ENCODE peak calls at places on chromosomes 5 and 9, in ten cellular contexts. V is cardiac muscle cell; M is esophagus squamous epithelium; E is stomach; O is uterus; Y is transverse colon; W is prostate gland; X is CD4-positive, alpha-beta T cell; S is A549; B is heart right ventricle. J is an unnamed sample. For H3K9me3, the result is how much of the 10 kb centered on the place peaks cover.

GRCh38 chr5:119340597-119341218 is 15.1 kb upstream of the TNFAIP8 start:
- DNase-seq in V (no peak), M (no peak), E (no peak), O (no peak), Y (peak), W (no peak), X (peak), S (no peak), B (no peak), J (no peak)

GRCh38 chr5:138930371-138931097 is 55.4 kb upstream of the LRRTM2 start:
- DNase-seq in V (no peak), M (no peak), E (peak), O (no peak), Y (no peak), W (no peak), X (no peak), S (no peak), B (no peak), J (no peak)

GRCh38 chr9:112176410-112177010 is 1.4 kb upstream of the SUSD1 start:
- DNase-seq in V (no peak), M (no peak), E (no peak), O (no peak), Y (peak), W (no peak), X (peak), S (peak), B (no peak), J (peak)

GRCh38 chr5:139458580-139459407 is 3.7 kb downstream of the ECSCR start:
- DNase-seq in V (no peak), M (no peak), E (peak), O (no peak), Y (peak), W (no peak), X (peak), S (no peak), B (no peak), J (no peak)

GRCh38 chr5:88140396-88140862 is 128.2 kb downstream of the TMEM161B start:
- DNase-seq in V (peak), M (no peak), E (peak), O (peak), Y (no peak), W (peak), X (no peak), S (no peak), B (no peak), J (no peak)

GRCh38 chr9:13278023-13278367 is 1.5 kb downstream of the MPDZ start:
- DNase-seq in V (no peak), M (no peak), E (no peak), O (no peak), Y (no peak), W (no peak), X (no peak), S (no peak), B (no peak), J (no peak)

GRCh38 chr9:78756813-78757510 is 460.0 kb downstream of the PSAT1 start:
- DNase-seq in V (no peak), M (no peak), E (no peak), O (no peak), Y (no peak), W (no peak), X (no peak), S (no peak), B (no peak), J (no peak)

GRCh38 chr5:139212484-139212883 is 14.3 kb upstream of the SIL1 start:
- DNase-seq in V (no peak), M (no peak), E (no peak), O (no peak), Y (no peak), W (no peak), X (no peak), S (no peak), B (no peak), J (no peak)

GRCh38 chr9:18338042-18338441 is 135.9 kb upstream of the ADAMTSL1 start:
- DNase-seq in V (no peak), M (no peak), E (no peak), O (no peak), Y (no peak), W (no peak), X (no peak), S (no peak), B (no peak), J (no peak)

GRCh38 chr5:137487600-137487999 is 11.5 kb downstream of the SPOCK1 start:
- DNase-seq in V (no peak), M (no peak), E (no peak), O (no peak), Y (no peak), W (no peak), X (no peak), S (no peak), B (no peak), J (no peak)

GRCh38 chr5:133321833-133322420 is 270.1 kb downstream of the HSPA4 start:
- DNase-seq in V (no peak), M (no peak), E (no peak), O (no peak), Y (no peak), W (no peak), X (no peak), S (no peak), B (no peak), J (no peak)

GRCh38 chr5:115571441-115571878 is 26.9 kb upstream of the FEM1C start:
- DNase-seq in V (no peak), M (no peak), E (peak), O (no peak), Y (no peak), W (peak), X (no peak), S (no peak), B (peak), J (no peak)

GRCh38 chr5:177592905-177593304 is 902 bp downstream of the TMED9 start:
- DNase-seq in V (no peak), M (no peak), E (no peak), O (no peak), Y (no peak), W (no peak), X (no peak), S (no peak), B (no peak), J (no peak)

GRCh38 chr5:53970510-53970909 is 339.9 kb downstream of the ARL15 start:
- DNase-seq in V (no peak), M (no peak), E (no peak), O (no peak), Y (no peak), W (no peak), X (no peak), S (no peak), B (no peak), J (no peak)

GRCh38 chr5:104635216-104635615 is 1072.6 kb upstream of the NUDT12 start:
- DNase-seq in V (no peak), M (no peak), E (no peak), O (no peak), Y (no peak), W (no peak), X (no peak), S (peak), B (no peak), J (no peak)

GRCh38 chr5:107359033-107359915 is 311.5 kb downstream of the EFNA5 start:
- DNase-seq in V (no peak), M (no peak), E (no peak), O (no peak), Y (no peak), W (no peak), X (no peak), S (peak), B (no peak), J (no peak)

GRCh38 chr9:13719981-13720380 is 440.5 kb upstream of the MPDZ start:
- DNase-seq in V (no peak), M (no peak), E (no peak), O (no peak), Y (no peak), W (no peak), X (no peak), S (no peak), B (no peak), J (no peak)

GRCh38 chr5:63719147-63719546 is 243.1 kb downstream of the HTR1A start:
- DNase-seq in V (no peak), M (no peak), E (no peak), O (no peak), Y (no peak), W (no peak), X (no peak), S (no peak), B (no peak), J (no peak)

GRCh38 chr5:33272288-33272687 is 168.5 kb upstream of the TARS1 start:
- DNase-seq in V (no peak), M (no peak), E (no peak), O (no peak), Y (no peak), W (no peak), X (no peak), S (peak), B (no peak), J (no peak)

GRCh38 chr5:2330325-2330724 is 421.2 kb downstream of the IRX2 start:
- DNase-seq in V (no peak), M (no peak), E (no peak), O (no peak), Y (no peak), W (no peak), X (no peak), S (no peak), B (no peak), J (no peak)

DNA sequence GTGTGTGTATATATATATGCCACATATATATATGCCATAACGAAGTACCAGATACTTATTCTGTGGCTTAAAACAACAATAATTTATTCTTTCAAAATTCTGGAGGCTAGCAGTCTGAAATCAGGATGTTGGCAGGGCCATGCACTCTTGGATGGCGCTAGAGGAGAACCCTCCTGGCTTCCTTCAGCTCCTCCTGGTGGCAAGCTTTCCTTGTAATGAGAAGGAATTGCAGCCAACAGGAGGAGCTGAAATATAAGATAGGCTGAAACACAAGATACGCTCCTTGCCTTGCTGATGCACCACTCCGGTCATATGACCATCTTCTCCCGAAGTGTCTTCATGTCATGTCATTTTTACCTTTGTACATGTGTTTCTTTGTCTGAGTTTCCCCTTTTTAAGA is 368.1 kb upstream of the CTNND2 start:
- DNase-seq in V (peak), M (no peak), E (no peak), O (no peak), Y (no peak), W (no peak), X (no peak), S (no peak), B (no peak), J (no peak)
- TF ChIP-seq CTCF in V (no peak), M (peak), E (no peak), O (no peak), Y (no peak), W (no peak), X (no peak), S (no peak), B (no peak), J (no peak)

GRCh38 chr9:133579601-133580415 is 29.4 kb downstream of the FAM163B start:
- DNase-seq in V (no peak), M (no peak), E (no peak), O (no peak), Y (no peak), W (no peak), X (no peak), S (no peak), B (no peak), J (no peak)
- H3K27ac ChIP-seq in V (no peak), M (no peak), E (no peak), O (no peak), Y (no peak), W (no peak), X (no peak), S (no peak), B (no peak), J (no peak)

DNA sequence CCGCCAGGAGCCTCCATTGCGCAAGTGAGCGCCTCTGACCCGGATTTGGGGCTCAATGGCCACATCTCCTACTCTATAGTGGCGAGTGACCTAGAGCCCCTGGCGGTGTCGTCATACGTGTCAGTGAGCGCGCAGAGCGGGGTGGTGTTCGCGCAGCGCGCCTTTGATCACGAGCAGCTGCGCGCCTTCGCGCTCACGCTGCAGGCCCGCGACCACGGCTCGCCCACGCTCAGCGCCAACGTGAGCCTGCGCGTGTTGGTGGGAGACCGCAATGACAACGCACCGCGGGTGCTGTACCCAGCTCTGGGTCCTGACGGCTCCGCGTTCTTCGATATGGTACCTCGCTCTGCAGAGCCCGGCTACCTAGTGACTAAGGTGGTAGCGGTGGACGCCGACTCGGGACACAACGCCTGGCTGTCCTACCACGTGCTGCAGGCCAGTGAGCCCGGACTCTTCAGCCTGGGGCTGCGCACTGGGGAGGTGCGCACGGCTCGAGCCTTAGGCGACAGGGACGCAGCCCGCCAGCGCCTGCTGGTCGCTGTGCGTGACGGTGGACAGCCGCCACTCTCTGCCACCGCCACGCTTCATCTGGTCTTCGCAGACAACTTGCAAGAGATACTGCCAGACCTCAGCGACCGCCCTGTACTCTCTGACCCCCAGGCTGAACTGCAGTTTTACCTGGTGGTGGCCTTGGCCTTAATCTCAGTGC is 1.9 kb downstream of the PCDHGB6 start:
- DNase-seq in V (no peak), M (no peak), E (no peak), O (no peak), Y (no peak), W (no peak), X (no peak), S (no peak), B (no peak), J (no peak)
- H3K9me3 ChIP-seq in V (under half), M (under half), E (half or more), O (under half), Y (half or more), W (under half), X (under half), S (half or more), B (under half), J (under half)

GRCh38 chr9:96082516-96083232 is 207.2 kb downstream of the ERCC6L2 start:
- DNase-seq in V (no peak), M (no peak), E (no peak), O (no peak), Y (no peak), W (no peak), X (no peak), S (no peak), B (no peak), J (no peak)

GRCh38 chr9:96079816-96080215 is 204.3 kb downstream of the ERCC6L2 start:
- DNase-seq in V (no peak), M (no peak), E (no peak), O (no peak), Y (no peak), W (no peak), X (no peak), S (no peak), B (no peak), J (no peak)

GRCh38 chr9:96075757-96076156 is 200.3 kb downstream of the ERCC6L2 start:
- DNase-seq in V (no peak), M (no peak), E (peak), O (no peak), Y (no peak), W (no peak), X (no peak), S (no peak), B (no peak), J (no peak)

GRCh38 chr9:96080364-96080763 is 204.9 kb downstream of the ERCC6L2 start:
- DNase-seq in V (no peak), M (no peak), E (peak), O (no peak), Y (no peak), W (peak), X (no peak), S (peak), B (no peak), J (no peak)

DNA sequence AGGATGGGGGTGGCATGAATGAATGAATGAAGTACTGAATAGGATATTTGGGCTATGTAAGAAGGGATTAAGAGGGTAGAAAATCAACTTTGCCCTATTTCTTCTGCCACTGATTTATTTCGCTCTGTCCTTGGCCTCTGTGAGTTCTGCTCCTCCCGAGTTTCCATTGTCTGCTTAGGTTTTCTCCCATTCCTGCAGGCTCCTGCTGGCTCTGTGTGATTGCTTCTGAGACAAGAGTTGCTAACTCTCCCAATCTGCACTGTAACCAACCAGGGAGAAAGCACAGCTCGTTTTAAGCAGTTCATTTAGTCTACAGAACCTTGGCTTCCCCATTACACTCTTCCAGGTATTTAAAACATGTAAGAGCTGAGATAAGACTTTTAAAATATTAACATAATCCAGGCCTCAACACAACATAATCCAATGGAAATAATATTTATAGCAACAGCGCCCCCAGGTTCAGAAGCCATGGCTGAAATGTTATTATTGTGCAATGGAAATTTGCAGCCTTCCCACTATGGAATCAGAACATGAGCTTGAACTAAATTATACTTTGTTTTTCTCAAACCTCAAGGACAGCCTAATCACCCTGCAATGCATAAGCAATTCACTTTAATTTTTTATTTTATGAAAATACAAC is 203.5 kb downstream of the ERCC6L2 start:
- DNase-seq in V (no peak), M (no peak), E (no peak), O (peak), Y (no peak), W (no peak), X (no peak), S (no peak), B (no peak), J (no peak)
- TF ChIP-seq CTCF in V (no peak), M (no peak), E (no peak), O (peak), Y (no peak), W (no peak), X (no peak), S (peak), B (no peak), J (no peak)

GRCh38 chr5:151772868-151773561 is 1.3 kb downstream of the G3BP1 start:
- DNase-seq in V (no peak), M (no peak), E (no peak), O (no peak), Y (no peak), W (no peak), X (no peak), S (no peak), B (no peak), J (no peak)

GRCh38 chr5:151772029-151772867 is 494 bp downstream of the G3BP1 start:
- DNase-seq in V (peak), M (no peak), E (peak), O (peak), Y (peak), W (peak), X (peak), S (peak), B (peak), J (peak)

GRCh38 chr5:151771259-151772028 is at the start of gene G3BP1:
- DNase-seq in V (peak), M (peak), E (peak), O (peak), Y (peak), W (peak), X (peak), S (peak), B (peak), J (peak)

GRCh38 chr5:151775025-151775606 is 3.4 kb downstream of the G3BP1 start:
- DNase-seq in V (no peak), M (no peak), E (no peak), O (no peak), Y (no peak), W (no peak), X (no peak), S (no peak), B (no peak), J (no peak)

GRCh38 chr5:151773979-151774378 is 2.2 kb downstream of the G3BP1 start:
- DNase-seq in V (no peak), M (no peak), E (no peak), O (no peak), Y (no peak), W (no peak), X (no peak), S (no peak), B (no peak), J (no peak)
- H3K27ac ChIP-seq in V (peak), M (peak), E (no peak), O (peak), Y (peak), W (no peak), X (no peak), S (no peak), B (peak), J (no peak)

GRCh38 chr9:122519376-122519775 is 435 bp downstream of the OR1J4 start:
- DNase-seq in V (no peak), M (no peak), E (no peak), O (no peak), Y (no peak), W (no peak), X (no peak), S (no peak), B (no peak), J (no peak)
- H3K9me3 ChIP-seq in V (under half), M (under half), E (under half), O (under half), Y (under half), W (under half), X (under half), S (under half), B (under half), J (under half)

GRCh38 chr5:71586941-71587708 is at the start of gene MCCC2:
- DNase-seq in V (peak), M (peak), E (peak), O (peak), Y (peak), W (peak), X (peak), S (peak), B (peak), J (peak)

GRCh38 chr5:71586052-71586940 is 844 bp upstream of the MCCC2 start:
- DNase-seq in V (peak), M (no peak), E (no peak), O (no peak), Y (no peak), W (no peak), X (no peak), S (peak), B (peak), J (no peak)

GRCh38 chr5:71588533-71588885 is 1.4 kb downstream of the MCCC2 start:
- DNase-seq in V (no peak), M (no peak), E (no peak), O (no peak), Y (no peak), W (no peak), X (no peak), S (no peak), B (no peak), J (no peak)

GRCh38 chr5:71587709-71588532 is 781 bp downstream of the MCCC2 start:
- DNase-seq in V (no peak), M (no peak), E (no peak), O (no peak), Y (no peak), W (no peak), X (no peak), S (peak), B (no peak), J (no peak)

GRCh38 chr5:71582945-71583584 is 4.1 kb upstream of the MCCC2 start:
- DNase-seq in V (no peak), M (no peak), E (no peak), O (no peak), Y (no peak), W (peak), X (no peak), S (no peak), B (no peak), J (no peak)
- TF ChIP-seq CTCF in V (no peak), M (no peak), E (no peak), O (no peak), Y (no peak), W (no peak), X (no peak), S (no peak), B (no peak), J (no peak)

DNA sequence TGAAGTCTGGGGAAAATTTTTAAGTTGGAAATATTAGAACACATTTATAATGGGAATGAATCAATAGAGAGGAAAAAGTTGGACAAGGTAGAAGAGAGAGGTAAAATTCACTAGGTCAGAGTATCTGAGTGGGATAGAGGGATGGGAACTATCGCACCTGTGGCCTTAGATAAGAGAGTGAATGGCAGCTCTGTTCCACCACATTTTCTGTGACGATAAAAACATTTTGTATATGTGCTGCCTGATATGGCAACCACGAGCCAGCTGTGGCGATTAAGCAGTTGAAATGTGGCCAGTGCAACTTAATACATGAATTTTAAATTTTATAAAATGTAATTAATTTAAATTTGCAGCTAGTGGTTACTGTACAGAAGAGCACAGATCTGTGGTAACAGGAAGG is 46.7 kb downstream of the ZNF354A start:
- DNase-seq in V (no peak), M (no peak), E (no peak), O (no peak), Y (no peak), W (no peak), X (no peak), S (no peak), B (no peak), J (no peak)
- H3K27ac ChIP-seq in V (no peak), M (no peak), E (no peak), O (no peak), Y (no peak), W (no peak), X (no peak), S (no peak), B (no peak), J (no peak)